ENCODE peak calls at places on chromosomes 1 and 21, in seven cellular contexts. One of them, this sample, is unnamed.
A peak's percentile ranks its signal among the peaks of the same experiment; 100 is the strongest.

GRCh38 chr1:182791464-182792179 is 2.0 kb downstream of the NPL start:
- DNase-seq in NCI-H2081: no peak
- DNase-seq in astrocyte of the spinal cord: no peak
- DNase-seq in keratinocyte: no peak
- DNase-seq in type B pancreatic cell: no peak
- DNase-seq in GM19239: no peak
- DNase-seq in NCI-H1092 treated with DMSO at 0.1 percent for 48 hours: no peak
- DNase-seq in this sample: no peak

GRCh38 chr21:31460985-31461384 is 116.9 kb upstream of the TIAM1 start:
- DNase-seq in astrocyte of the spinal cord: no peak
- DNase-seq in GM19239: no peak
- DNase-seq in NCI-H1092 treated with DMSO at 0.1 percent for 48 hours: no peak
- DNase-seq in NCI-H2081: no peak
- DNase-seq in keratinocyte: no peak
- DNase-seq in type B pancreatic cell: no peak
- DNase-seq in this sample: no peak

GRCh38 chr1:227794813-227795183 is 20.7 kb upstream of the PRSS38 start:
- DNase-seq in NCI-H2081: no peak
- DNase-seq in NCI-H1092 treated with DMSO at 0.1 percent for 48 hours: no peak
- DNase-seq in keratinocyte: no peak
- DNase-seq in type B pancreatic cell: peak; percentile 65
- DNase-seq in GM19239: no peak
- DNase-seq in astrocyte of the spinal cord: no peak
- DNase-seq in this sample: no peak

GRCh38 chr1:64111787-64112186 is 91.6 kb upstream of the UBE2U start:
- DNase-seq in NCI-H2081: no peak
- DNase-seq in NCI-H1092 treated with DMSO at 0.1 percent for 48 hours: no peak
- DNase-seq in type B pancreatic cell: no peak
- DNase-seq in GM19239: no peak
- DNase-seq in keratinocyte: peak; percentile 87
- DNase-seq in astrocyte of the spinal cord: no peak
- DNase-seq in this sample: peak; percentile 44

GRCh38 chr1:94690033-94690712 is 130.0 kb upstream of the SLC44A3 start:
- DNase-seq in NCI-H1092 treated with DMSO at 0.1 percent for 48 hours: no peak
- DNase-seq in NCI-H2081: no peak
- DNase-seq in type B pancreatic cell: no peak
- DNase-seq in keratinocyte: no peak
- DNase-seq in astrocyte of the spinal cord: peak; percentile 81
- DNase-seq in GM19239: no peak
- DNase-seq in this sample: no peak

GRCh38 chr1:19191811-19192210 is 18.3 kb downstream of the UBR4 start:
- DNase-seq in GM19239: no peak
- DNase-seq in astrocyte of the spinal cord: no peak
- DNase-seq in NCI-H1092 treated with DMSO at 0.1 percent for 48 hours: no peak
- DNase-seq in NCI-H2081: no peak
- DNase-seq in keratinocyte: no peak
- DNase-seq in type B pancreatic cell: no peak
- DNase-seq in this sample: no peak

GRCh38 chr1:88618331-88618730 is 65.7 kb upstream of the PKN2 start:
- DNase-seq in GM19239: no peak
- DNase-seq in astrocyte of the spinal cord: no peak
- DNase-seq in type B pancreatic cell: no peak
- DNase-seq in NCI-H1092 treated with DMSO at 0.1 percent for 48 hours: no peak
- DNase-seq in keratinocyte: no peak
- DNase-seq in NCI-H2081: no peak
- DNase-seq in this sample: no peak

GRCh38 chr1:184296466-184297243 is 90.2 kb upstream of the C1orf21 start:
- DNase-seq in type B pancreatic cell: no peak
- DNase-seq in astrocyte of the spinal cord: peak; percentile 86
- DNase-seq in keratinocyte: no peak
- DNase-seq in GM19239: no peak
- DNase-seq in NCI-H2081: peak; percentile 39
- DNase-seq in NCI-H1092 treated with DMSO at 0.1 percent for 48 hours: peak; percentile 52
- DNase-seq in this sample: peak; percentile 94

GRCh38 chr1:178434899-178435298 is 61.9 kb downstream of the CLEC20A start:
- DNase-seq in GM19239: no peak
- DNase-seq in type B pancreatic cell: no peak
- DNase-seq in keratinocyte: no peak
- DNase-seq in NCI-H1092 treated with DMSO at 0.1 percent for 48 hours: no peak
- DNase-seq in NCI-H2081: no peak
- DNase-seq in astrocyte of the spinal cord: no peak
- DNase-seq in this sample: no peak

GRCh38 chr1:19925342-19926070 is 2.1 kb upstream of the PLA2G2E start:
- DNase-seq in GM19239: no peak
- DNase-seq in keratinocyte: peak; percentile 83
- DNase-seq in type B pancreatic cell: no peak
- DNase-seq in astrocyte of the spinal cord: no peak
- DNase-seq in NCI-H1092 treated with DMSO at 0.1 percent for 48 hours: no peak
- DNase-seq in NCI-H2081: no peak
- DNase-seq in this sample: no peak

GRCh38 chr21:45829566-45830147 is 151.9 kb upstream of the COL6A1 start:
- DNase-seq in keratinocyte: no peak
- DNase-seq in type B pancreatic cell: no peak
- DNase-seq in astrocyte of the spinal cord: no peak
- DNase-seq in NCI-H1092 treated with DMSO at 0.1 percent for 48 hours: no peak
- DNase-seq in NCI-H2081: no peak
- DNase-seq in GM19239: no peak
- DNase-seq in this sample: no peak

GRCh38 chr1:112866151-112866550 is 89.8 kb downstream of the SLC16A1 start:
- DNase-seq in GM19239: no peak
- DNase-seq in astrocyte of the spinal cord: peak; percentile 92
- DNase-seq in type B pancreatic cell: no peak
- DNase-seq in NCI-H1092 treated with DMSO at 0.1 percent for 48 hours: no peak
- DNase-seq in keratinocyte: peak; percentile 30
- DNase-seq in NCI-H2081: no peak
- DNase-seq in this sample: peak; percentile 57

This sample was measured in LHCN-M2.